ENCODE peak calls at places on chromosomes 1 and 21, in eight cellular contexts. One of them, this sample, is unnamed.

GRCh38 chr1:85495556-85495955 is 30.6 kb upstream of the DDAH1 start:
- DNase-seq in A673: peak
- DNase-seq in NCI-H1105 treated with DMSO at 0.1 percent for 48 hours: peak
- DNase-seq in NCI-H1436: no peak
- DNase-seq in mesothelial cell of epicardium: no peak
- DNase-seq in activated CD4-positive, alpha-beta T cell treated with anti-CD3 and anti-CD28 coated beads, Interleukin-2, amount 50 U/mL, for 4 hours: no peak
- DNase-seq in AG08396: peak
- DNase-seq in T-helper 9 cell: no peak
- DNase-seq in this sample: no peak

GRCh38 chr1:9766759-9767442 is 56.9 kb downstream of the CLSTN1 start:
- DNase-seq in NCI-H1436: no peak
- DNase-seq in AG08396: peak
- DNase-seq in A673: peak
- DNase-seq in activated CD4-positive, alpha-beta T cell treated with anti-CD3 and anti-CD28 coated beads, Interleukin-2, amount 50 U/mL, for 4 hours: no peak
- DNase-seq in T-helper 9 cell: no peak
- DNase-seq in NCI-H1105 treated with DMSO at 0.1 percent for 48 hours: no peak
- DNase-seq in mesothelial cell of epicardium: no peak
- DNase-seq in this sample: no peak

GRCh38 chr1:111222308-111223125 is 5.0 kb upstream of the CHI3L2 start:
- DNase-seq in A673: peak
- DNase-seq in NCI-H1436: peak
- DNase-seq in NCI-H1105 treated with DMSO at 0.1 percent for 48 hours: peak
- DNase-seq in T-helper 9 cell: peak
- DNase-seq in mesothelial cell of epicardium: peak
- DNase-seq in AG08396: peak
- DNase-seq in activated CD4-positive, alpha-beta T cell treated with anti-CD3 and anti-CD28 coated beads, Interleukin-2, amount 50 U/mL, for 4 hours: peak
- DNase-seq in this sample: peak

GRCh38 chr1:233081686-233082085 is 131.3 kb downstream of the NTPCR start:
- DNase-seq in NCI-H1436: no peak
- DNase-seq in AG08396: no peak
- DNase-seq in activated CD4-positive, alpha-beta T cell treated with anti-CD3 and anti-CD28 coated beads, Interleukin-2, amount 50 U/mL, for 4 hours: no peak
- DNase-seq in NCI-H1105 treated with DMSO at 0.1 percent for 48 hours: no peak
- DNase-seq in mesothelial cell of epicardium: no peak
- DNase-seq in A673: no peak
- DNase-seq in T-helper 9 cell: no peak
- DNase-seq in this sample: no peak

GRCh38 chr1:96843196-96843595 is 121.6 kb downstream of the PTBP2 start:
- DNase-seq in NCI-H1105 treated with DMSO at 0.1 percent for 48 hours: no peak
- DNase-seq in A673: no peak
- DNase-seq in AG08396: no peak
- DNase-seq in mesothelial cell of epicardium: no peak
- DNase-seq in NCI-H1436: no peak
- DNase-seq in activated CD4-positive, alpha-beta T cell treated with anti-CD3 and anti-CD28 coated beads, Interleukin-2, amount 50 U/mL, for 4 hours: no peak
- DNase-seq in T-helper 9 cell: no peak
- DNase-seq in this sample: no peak

GRCh38 chr1:46302091-46303037 is 1.1 kb downstream of the LRRC41 start:
- DNase-seq in NCI-H1436: no peak
- DNase-seq in NCI-H1105 treated with DMSO at 0.1 percent for 48 hours: peak
- DNase-seq in A673: peak
- DNase-seq in AG08396: peak
- DNase-seq in T-helper 9 cell: peak
- DNase-seq in mesothelial cell of epicardium: peak
- DNase-seq in activated CD4-positive, alpha-beta T cell treated with anti-CD3 and anti-CD28 coated beads, Interleukin-2, amount 50 U/mL, for 4 hours: peak
- DNase-seq in this sample: peak

GRCh38 chr1:14626869-14627607 is 28.6 kb downstream of the KAZN start:
- DNase-seq in T-helper 9 cell: no peak
- DNase-seq in NCI-H1105 treated with DMSO at 0.1 percent for 48 hours: no peak
- DNase-seq in NCI-H1436: no peak
- DNase-seq in A673: no peak
- DNase-seq in AG08396: peak
- DNase-seq in activated CD4-positive, alpha-beta T cell treated with anti-CD3 and anti-CD28 coated beads, Interleukin-2, amount 50 U/mL, for 4 hours: no peak
- DNase-seq in mesothelial cell of epicardium: no peak
- DNase-seq in this sample: no peak

GRCh38 chr1:62508187-62508758 is 71.4 kb downstream of the USP1 start:
- DNase-seq in NCI-H1436: peak
- DNase-seq in T-helper 9 cell: no peak
- DNase-seq in mesothelial cell of epicardium: no peak
- DNase-seq in A673: peak
- DNase-seq in activated CD4-positive, alpha-beta T cell treated with anti-CD3 and anti-CD28 coated beads, Interleukin-2, amount 50 U/mL, for 4 hours: no peak
- DNase-seq in NCI-H1105 treated with DMSO at 0.1 percent for 48 hours: peak
- DNase-seq in AG08396: peak
- DNase-seq in this sample: peak

GRCh38 chr21:41431788-41432548 is 5.9 kb downstream of the MX1 start:
- DNase-seq in mesothelial cell of epicardium: no peak
- DNase-seq in AG08396: no peak
- DNase-seq in A673: no peak
- DNase-seq in NCI-H1436: no peak
- DNase-seq in NCI-H1105 treated with DMSO at 0.1 percent for 48 hours: no peak
- DNase-seq in activated CD4-positive, alpha-beta T cell treated with anti-CD3 and anti-CD28 coated beads, Interleukin-2, amount 50 U/mL, for 4 hours: no peak
- DNase-seq in T-helper 9 cell: no peak
- DNase-seq in this sample: no peak

GRCh38 chr1:39852214-39852791 is 31.0 kb downstream of the TRIT1 start:
- DNase-seq in NCI-H1436: peak
- DNase-seq in AG08396: no peak
- DNase-seq in NCI-H1105 treated with DMSO at 0.1 percent for 48 hours: peak
- DNase-seq in mesothelial cell of epicardium: no peak
- DNase-seq in activated CD4-positive, alpha-beta T cell treated with anti-CD3 and anti-CD28 coated beads, Interleukin-2, amount 50 U/mL, for 4 hours: no peak
- DNase-seq in A673: no peak
- DNase-seq in T-helper 9 cell: no peak
- DNase-seq in this sample: peak

GRCh38 chr1:215022204-215022603 is 60.3 kb upstream of the KCNK2 start:
- DNase-seq in T-helper 9 cell: no peak
- DNase-seq in A673: no peak
- DNase-seq in NCI-H1105 treated with DMSO at 0.1 percent for 48 hours: no peak
- DNase-seq in AG08396: no peak
- DNase-seq in activated CD4-positive, alpha-beta T cell treated with anti-CD3 and anti-CD28 coated beads, Interleukin-2, amount 50 U/mL, for 4 hours: no peak
- DNase-seq in NCI-H1436: no peak
- DNase-seq in mesothelial cell of epicardium: no peak
- DNase-seq in this sample: no peak

GRCh38 chr1:171220551-171221175 is 27.6 kb upstream of the FMO1 start:
- DNase-seq in AG08396: peak
- DNase-seq in A673: peak
- DNase-seq in NCI-H1105 treated with DMSO at 0.1 percent for 48 hours: no peak
- DNase-seq in mesothelial cell of epicardium: peak
- DNase-seq in activated CD4-positive, alpha-beta T cell treated with anti-CD3 and anti-CD28 coated beads, Interleukin-2, amount 50 U/mL, for 4 hours: no peak
- DNase-seq in T-helper 9 cell: no peak
- DNase-seq in NCI-H1436: no peak
- DNase-seq in this sample: peak

GRCh38 chr1:64112281-64112680 is 91.1 kb upstream of the UBE2U start:
- DNase-seq in A673: no peak
- DNase-seq in NCI-H1436: no peak
- DNase-seq in NCI-H1105 treated with DMSO at 0.1 percent for 48 hours: no peak
- DNase-seq in AG08396: peak
- DNase-seq in T-helper 9 cell: no peak
- DNase-seq in activated CD4-positive, alpha-beta T cell treated with anti-CD3 and anti-CD28 coated beads, Interleukin-2, amount 50 U/mL, for 4 hours: no peak
- DNase-seq in mesothelial cell of epicardium: no peak
- DNase-seq in this sample: no peak

GRCh38 chr1:203557958-203558760 is 64.2 kb downstream of the OPTC start:
- DNase-seq in T-helper 9 cell: no peak
- DNase-seq in NCI-H1436: peak
- DNase-seq in A673: no peak
- DNase-seq in activated CD4-positive, alpha-beta T cell treated with anti-CD3 and anti-CD28 coated beads, Interleukin-2, amount 50 U/mL, for 4 hours: no peak
- DNase-seq in NCI-H1105 treated with DMSO at 0.1 percent for 48 hours: no peak
- DNase-seq in AG08396: peak
- DNase-seq in mesothelial cell of epicardium: no peak
- DNase-seq in this sample: no peak

GRCh38 chr1:79283451-79283850 is 276.9 kb upstream of the ADGRL4 start:
- DNase-seq in NCI-H1105 treated with DMSO at 0.1 percent for 48 hours: no peak
- DNase-seq in AG08396: no peak
- DNase-seq in activated CD4-positive, alpha-beta T cell treated with anti-CD3 and anti-CD28 coated beads, Interleukin-2, amount 50 U/mL, for 4 hours: no peak
- DNase-seq in A673: no peak
- DNase-seq in mesothelial cell of epicardium: no peak
- DNase-seq in NCI-H1436: no peak
- DNase-seq in T-helper 9 cell: no peak
- DNase-seq in this sample: no peak

GRCh38 chr1:58983633-58984301 is 199.9 kb upstream of the JUN start:
- DNase-seq in A673: no peak
- DNase-seq in NCI-H1105 treated with DMSO at 0.1 percent for 48 hours: no peak
- DNase-seq in AG08396: no peak
- DNase-seq in mesothelial cell of epicardium: no peak
- DNase-seq in activated CD4-positive, alpha-beta T cell treated with anti-CD3 and anti-CD28 coated beads, Interleukin-2, amount 50 U/mL, for 4 hours: no peak
- DNase-seq in T-helper 9 cell: no peak
- DNase-seq in NCI-H1436: no peak
- DNase-seq in this sample: no peak

GRCh38 chr21:36749935-36750578 is 51.1 kb downstream of the SIM2 start:
- DNase-seq in mesothelial cell of epicardium: no peak
- DNase-seq in T-helper 9 cell: no peak
- DNase-seq in NCI-H1436: no peak
- DNase-seq in AG08396: peak
- DNase-seq in NCI-H1105 treated with DMSO at 0.1 percent for 48 hours: no peak
- DNase-seq in A673: peak
- DNase-seq in activated CD4-positive, alpha-beta T cell treated with anti-CD3 and anti-CD28 coated beads, Interleukin-2, amount 50 U/mL, for 4 hours: no peak
- DNase-seq in this sample: no peak